ENCODE peak calls at places on chromosomes 2 and 18, in eight cellular contexts. T is stimulated activated naive B cell treated with anti-CD40 and anti-IgM and Interleukin-4, amounts not matched to agents 10 μg/mL and 1 μg/mL and 100 μg/mL, for 72 hours; E is GM04504; W is activated CD4-positive, alpha-beta T cell treated with anti-CD3 and anti-CD28 coated beads, Interleukin-2, amount 10 ng/mL, durations not matched to agents 7 days and 5 days; M is EL; K is upper lobe of right lung; O is T follicular helper cell; Q is BE2C. P is an unnamed sample.

GRCh38 chr18:76374330-76375281 is 120.4 kb downstream of the ZNF516 start:
- DNase-seq in Q (no peak), M (no peak), T (no peak), E (no peak), W (peak), O (no peak), K (no peak), P (no peak)

GRCh38 chr2:10344105-10345066 is 41.7 kb downstream of the HPCAL1 start:
- DNase-seq in Q (peak), W (no peak), T (no peak), O (no peak), M (no peak), K (no peak), E (no peak), P (peak)

GRCh38 chr2:133747965-133748700 is 179.9 kb upstream of the NCKAP5 start:
- DNase-seq in O (no peak), M (peak), Q (no peak), K (no peak), E (no peak), T (no peak), W (no peak), P (peak)

GRCh38 chr2:183079335-183079775 is 808 bp downstream of the DUSP19 start:
- DNase-seq in O (no peak), E (no peak), K (no peak), M (peak), W (no peak), T (no peak), Q (no peak), P (no peak)

GRCh38 chr2:207896525-207897295 is 127.0 kb upstream of the FZD5 start:
- DNase-seq in E (no peak), K (no peak), W (no peak), Q (no peak), M (no peak), T (no peak), O (no peak), P (no peak)

GRCh38 chr2:121860033-121860810 is 104.8 kb downstream of the TSN start:
- DNase-seq in W (no peak), T (no peak), Q (no peak), E (peak), K (no peak), O (no peak), M (peak), P (peak)

GRCh38 chr2:20050712-20051517 is 513 bp downstream of the LAPTM4A start:
- DNase-seq in O (no peak), W (peak), Q (peak), E (peak), M (peak), K (no peak), T (peak), P (peak)

GRCh38 chr2:47299555-47299954 is 103.4 kb upstream of the MSH2 start:
- DNase-seq in W (no peak), T (no peak), Q (no peak), E (peak), O (no peak), M (peak), K (no peak), P (peak)

GRCh38 chr2:155162494-155162893 is 464.0 kb downstream of the KCNJ3 start:
- DNase-seq in Q (no peak), W (no peak), O (no peak), M (no peak), K (no peak), E (no peak), T (no peak), P (no peak)

GRCh38 chr18:72783517-72783916 is 84.3 kb downstream of the NETO1 start:
- DNase-seq in T (no peak), O (no peak), K (no peak), Q (no peak), W (no peak), E (no peak), M (no peak), P (no peak)

GRCh38 chr18:34042423-34043146 is 182.1 kb downstream of the NOL4 start:
- DNase-seq in E (no peak), T (no peak), W (no peak), M (no peak), O (no peak), K (no peak), Q (no peak), P (no peak)

GRCh38 chr18:68992719-68993482 is 195.0 kb downstream of the CCDC102B start:
- DNase-seq in M (no peak), O (no peak), W (no peak), E (no peak), T (no peak), Q (peak), K (no peak), P (no peak)

GRCh38 chr2:100142393-100142792 is at the start of gene AFF3:
- DNase-seq in T (peak), O (no peak), E (no peak), K (no peak), W (peak), Q (no peak), M (no peak), P (no peak)

GRCh38 chr2:15730545-15731212 is 139.0 kb downstream of the DDX1 start:
- DNase-seq in T (peak), M (peak), O (no peak), K (peak), Q (peak), W (no peak), E (peak), P (peak)

GRCh38 chr2:66850406-66850805 is 415.5 kb downstream of the MEIS1 start:
- DNase-seq in K (no peak), W (no peak), E (no peak), O (no peak), Q (no peak), M (no peak), T (no peak), P (no peak)

GRCh38 chr18:36850527-36851201 is 21.7 kb downstream of the KIAA1328 start:
- DNase-seq in W (no peak), O (no peak), T (no peak), K (no peak), E (peak), M (peak), Q (peak), P (peak)

GRCh38 chr2:148900350-148900749 is 25.3 kb downstream of the KIF5C start:
- DNase-seq in E (no peak), W (no peak), M (no peak), K (no peak), O (no peak), T (no peak), Q (no peak), P (no peak)

GRCh38 chr2:138184428-138184827 is 220.2 kb downstream of the HNMT start:
- DNase-seq in W (no peak), E (no peak), O (no peak), T (no peak), K (no peak), M (no peak), Q (no peak), P (no peak)

P was measured in IMR-90.